ENCODE peak calls at places on chromosome 3, in eight cellular contexts. One of them, this sample, is unnamed.

GRCh38 chr3:134624537-134625287 is 26.1 kb downstream of the KY start:
- DNase-seq in GM06990: no peak
- DNase-seq in CD8-positive, alpha-beta memory T cell: no peak
- DNase-seq in stimulated activated CD4-positive, alpha-beta T cell treated with anti-CD3 and anti-CD28 coated beads, Interleukin-15, amount 100 ng/mL, for 1 hour: no peak
- DNase-seq in MV-4-11: no peak
- DNase-seq in activated CD4-positive, alpha-beta T cell treated with anti-CD3 and anti-CD28 coated beads, Interleukin-2, amount 50 U/mL, for 4 hours: no peak
- DNase-seq in NCI-H1105 treated with DMSO at 0.1 percent for 48 hours: no peak
- DNase-seq in NCI-H774: no peak
- DNase-seq in this sample: no peak

GRCh38 chr3:88433572-88433971 is 283.8 kb downstream of the C3orf38 start:
- DNase-seq in activated CD4-positive, alpha-beta T cell treated with anti-CD3 and anti-CD28 coated beads, Interleukin-2, amount 50 U/mL, for 4 hours: no peak
- DNase-seq in GM06990: peak
- DNase-seq in NCI-H774: no peak
- DNase-seq in MV-4-11: no peak
- DNase-seq in NCI-H1105 treated with DMSO at 0.1 percent for 48 hours: no peak
- DNase-seq in stimulated activated CD4-positive, alpha-beta T cell treated with anti-CD3 and anti-CD28 coated beads, Interleukin-15, amount 100 ng/mL, for 1 hour: no peak
- DNase-seq in CD8-positive, alpha-beta memory T cell: no peak
- DNase-seq in this sample: no peak

GRCh38 chr3:54891540-54891897 is 36.3 kb downstream of the LRTM1 start:
- DNase-seq in CD8-positive, alpha-beta memory T cell: no peak
- DNase-seq in MV-4-11: peak
- DNase-seq in GM06990: no peak
- DNase-seq in NCI-H774: peak
- DNase-seq in NCI-H1105 treated with DMSO at 0.1 percent for 48 hours: no peak
- DNase-seq in activated CD4-positive, alpha-beta T cell treated with anti-CD3 and anti-CD28 coated beads, Interleukin-2, amount 50 U/mL, for 4 hours: no peak
- DNase-seq in stimulated activated CD4-positive, alpha-beta T cell treated with anti-CD3 and anti-CD28 coated beads, Interleukin-15, amount 100 ng/mL, for 1 hour: no peak
- DNase-seq in this sample: peak

GRCh38 chr3:153029350-153029749 is 132.7 kb upstream of the RAP2B start:
- DNase-seq in stimulated activated CD4-positive, alpha-beta T cell treated with anti-CD3 and anti-CD28 coated beads, Interleukin-15, amount 100 ng/mL, for 1 hour: no peak
- DNase-seq in GM06990: no peak
- DNase-seq in NCI-H774: no peak
- DNase-seq in MV-4-11: no peak
- DNase-seq in NCI-H1105 treated with DMSO at 0.1 percent for 48 hours: peak
- DNase-seq in activated CD4-positive, alpha-beta T cell treated with anti-CD3 and anti-CD28 coated beads, Interleukin-2, amount 50 U/mL, for 4 hours: no peak
- DNase-seq in CD8-positive, alpha-beta memory T cell: no peak
- DNase-seq in this sample: no peak

GRCh38 chr3:15499536-15499935 is 22.0 kb downstream of the COLQ start:
- DNase-seq in NCI-H774: no peak
- DNase-seq in CD8-positive, alpha-beta memory T cell: no peak
- DNase-seq in stimulated activated CD4-positive, alpha-beta T cell treated with anti-CD3 and anti-CD28 coated beads, Interleukin-15, amount 100 ng/mL, for 1 hour: no peak
- DNase-seq in GM06990: no peak
- DNase-seq in MV-4-11: no peak
- DNase-seq in NCI-H1105 treated with DMSO at 0.1 percent for 48 hours: no peak
- DNase-seq in activated CD4-positive, alpha-beta T cell treated with anti-CD3 and anti-CD28 coated beads, Interleukin-2, amount 50 U/mL, for 4 hours: no peak
- DNase-seq in this sample: no peak

GRCh38 chr3:122564155-122564912 is at the start of the genes DTX3L and PARP9:
- DNase-seq in CD8-positive, alpha-beta memory T cell: peak
- DNase-seq in NCI-H1105 treated with DMSO at 0.1 percent for 48 hours: peak
- DNase-seq in GM06990: peak
- DNase-seq in MV-4-11: peak
- DNase-seq in activated CD4-positive, alpha-beta T cell treated with anti-CD3 and anti-CD28 coated beads, Interleukin-2, amount 50 U/mL, for 4 hours: peak
- DNase-seq in NCI-H774: peak
- DNase-seq in stimulated activated CD4-positive, alpha-beta T cell treated with anti-CD3 and anti-CD28 coated beads, Interleukin-15, amount 100 ng/mL, for 1 hour: peak
- DNase-seq in this sample: peak

GRCh38 chr3:195119461-195120198 is 151.3 kb downstream of the XXYLT1 start:
- DNase-seq in GM06990: no peak
- DNase-seq in NCI-H1105 treated with DMSO at 0.1 percent for 48 hours: no peak
- DNase-seq in activated CD4-positive, alpha-beta T cell treated with anti-CD3 and anti-CD28 coated beads, Interleukin-2, amount 50 U/mL, for 4 hours: no peak
- DNase-seq in MV-4-11: no peak
- DNase-seq in stimulated activated CD4-positive, alpha-beta T cell treated with anti-CD3 and anti-CD28 coated beads, Interleukin-15, amount 100 ng/mL, for 1 hour: no peak
- DNase-seq in CD8-positive, alpha-beta memory T cell: no peak
- DNase-seq in NCI-H774: no peak
- DNase-seq in this sample: no peak

GRCh38 chr3:136750922-136751258 is 1.3 kb downstream of the STAG1 start:
- DNase-seq in MV-4-11: no peak
- DNase-seq in NCI-H774: no peak
- DNase-seq in activated CD4-positive, alpha-beta T cell treated with anti-CD3 and anti-CD28 coated beads, Interleukin-2, amount 50 U/mL, for 4 hours: no peak
- DNase-seq in NCI-H1105 treated with DMSO at 0.1 percent for 48 hours: no peak
- DNase-seq in stimulated activated CD4-positive, alpha-beta T cell treated with anti-CD3 and anti-CD28 coated beads, Interleukin-15, amount 100 ng/mL, for 1 hour: no peak
- DNase-seq in CD8-positive, alpha-beta memory T cell: no peak
- DNase-seq in GM06990: no peak
- DNase-seq in this sample: no peak

GRCh38 chr3:188465311-188465710 is 311.4 kb downstream of the LPP start:
- DNase-seq in NCI-H1105 treated with DMSO at 0.1 percent for 48 hours: no peak
- DNase-seq in activated CD4-positive, alpha-beta T cell treated with anti-CD3 and anti-CD28 coated beads, Interleukin-2, amount 50 U/mL, for 4 hours: no peak
- DNase-seq in NCI-H774: no peak
- DNase-seq in stimulated activated CD4-positive, alpha-beta T cell treated with anti-CD3 and anti-CD28 coated beads, Interleukin-15, amount 100 ng/mL, for 1 hour: no peak
- DNase-seq in GM06990: no peak
- DNase-seq in MV-4-11: no peak
- DNase-seq in CD8-positive, alpha-beta memory T cell: no peak
- DNase-seq in this sample: no peak

GRCh38 chr3:37536033-37536432 is 325.6 kb upstream of the CTDSPL start:
- DNase-seq in stimulated activated CD4-positive, alpha-beta T cell treated with anti-CD3 and anti-CD28 coated beads, Interleukin-15, amount 100 ng/mL, for 1 hour: no peak
- DNase-seq in activated CD4-positive, alpha-beta T cell treated with anti-CD3 and anti-CD28 coated beads, Interleukin-2, amount 50 U/mL, for 4 hours: no peak
- DNase-seq in MV-4-11: no peak
- DNase-seq in CD8-positive, alpha-beta memory T cell: no peak
- DNase-seq in NCI-H1105 treated with DMSO at 0.1 percent for 48 hours: no peak
- DNase-seq in GM06990: no peak
- DNase-seq in NCI-H774: no peak
- DNase-seq in this sample: no peak

GRCh38 chr3:99515-99914 is 97.0 kb upstream of the CHL1 start:
- DNase-seq in NCI-H774: no peak
- DNase-seq in GM06990: no peak
- DNase-seq in NCI-H1105 treated with DMSO at 0.1 percent for 48 hours: peak
- DNase-seq in activated CD4-positive, alpha-beta T cell treated with anti-CD3 and anti-CD28 coated beads, Interleukin-2, amount 50 U/mL, for 4 hours: no peak
- DNase-seq in stimulated activated CD4-positive, alpha-beta T cell treated with anti-CD3 and anti-CD28 coated beads, Interleukin-15, amount 100 ng/mL, for 1 hour: no peak
- DNase-seq in CD8-positive, alpha-beta memory T cell: no peak
- DNase-seq in MV-4-11: no peak
- DNase-seq in this sample: no peak

GRCh38 chr3:170502297-170502696 is 83.6 kb downstream of the SLC7A14 start:
- DNase-seq in GM06990: no peak
- DNase-seq in MV-4-11: no peak
- DNase-seq in activated CD4-positive, alpha-beta T cell treated with anti-CD3 and anti-CD28 coated beads, Interleukin-2, amount 50 U/mL, for 4 hours: no peak
- DNase-seq in NCI-H774: no peak
- DNase-seq in CD8-positive, alpha-beta memory T cell: no peak
- DNase-seq in stimulated activated CD4-positive, alpha-beta T cell treated with anti-CD3 and anti-CD28 coated beads, Interleukin-15, amount 100 ng/mL, for 1 hour: no peak
- DNase-seq in NCI-H1105 treated with DMSO at 0.1 percent for 48 hours: no peak
- DNase-seq in this sample: no peak

GRCh38 chr3:183303725-183304124 is 50.7 kb downstream of the B3GNT5 start:
- DNase-seq in GM06990: no peak
- DNase-seq in MV-4-11: no peak
- DNase-seq in NCI-H1105 treated with DMSO at 0.1 percent for 48 hours: no peak
- DNase-seq in stimulated activated CD4-positive, alpha-beta T cell treated with anti-CD3 and anti-CD28 coated beads, Interleukin-15, amount 100 ng/mL, for 1 hour: no peak
- DNase-seq in CD8-positive, alpha-beta memory T cell: no peak
- DNase-seq in activated CD4-positive, alpha-beta T cell treated with anti-CD3 and anti-CD28 coated beads, Interleukin-2, amount 50 U/mL, for 4 hours: no peak
- DNase-seq in NCI-H774: no peak
- DNase-seq in this sample: no peak

GRCh38 chr3:124552224-124552623 is 178.0 kb upstream of the UMPS start:
- DNase-seq in NCI-H774: no peak
- DNase-seq in NCI-H1105 treated with DMSO at 0.1 percent for 48 hours: peak
- DNase-seq in MV-4-11: no peak
- DNase-seq in GM06990: no peak
- DNase-seq in stimulated activated CD4-positive, alpha-beta T cell treated with anti-CD3 and anti-CD28 coated beads, Interleukin-15, amount 100 ng/mL, for 1 hour: no peak
- DNase-seq in CD8-positive, alpha-beta memory T cell: no peak
- DNase-seq in activated CD4-positive, alpha-beta T cell treated with anti-CD3 and anti-CD28 coated beads, Interleukin-2, amount 50 U/mL, for 4 hours: no peak
- DNase-seq in this sample: peak

GRCh38 chr3:48697952-48698351 is 12.2 kb upstream of the NCKIPSD start:
- DNase-seq in CD8-positive, alpha-beta memory T cell: no peak
- DNase-seq in MV-4-11: peak
- DNase-seq in NCI-H774: no peak
- DNase-seq in activated CD4-positive, alpha-beta T cell treated with anti-CD3 and anti-CD28 coated beads, Interleukin-2, amount 50 U/mL, for 4 hours: no peak
- DNase-seq in NCI-H1105 treated with DMSO at 0.1 percent for 48 hours: no peak
- DNase-seq in stimulated activated CD4-positive, alpha-beta T cell treated with anti-CD3 and anti-CD28 coated beads, Interleukin-15, amount 100 ng/mL, for 1 hour: no peak
- DNase-seq in GM06990: no peak
- DNase-seq in this sample: no peak

GRCh38 chr3:144369151-144369879 is 397.7 kb downstream of the DIPK2A start:
- DNase-seq in activated CD4-positive, alpha-beta T cell treated with anti-CD3 and anti-CD28 coated beads, Interleukin-2, amount 50 U/mL, for 4 hours: no peak
- DNase-seq in stimulated activated CD4-positive, alpha-beta T cell treated with anti-CD3 and anti-CD28 coated beads, Interleukin-15, amount 100 ng/mL, for 1 hour: no peak
- DNase-seq in NCI-H1105 treated with DMSO at 0.1 percent for 48 hours: peak
- DNase-seq in CD8-positive, alpha-beta memory T cell: no peak
- DNase-seq in MV-4-11: no peak
- DNase-seq in NCI-H774: peak
- DNase-seq in GM06990: no peak
- DNase-seq in this sample: no peak

GRCh38 chr3:40186508-40186907 is 123.0 kb upstream of the EIF1B start:
- DNase-seq in stimulated activated CD4-positive, alpha-beta T cell treated with anti-CD3 and anti-CD28 coated beads, Interleukin-15, amount 100 ng/mL, for 1 hour: no peak
- DNase-seq in CD8-positive, alpha-beta memory T cell: no peak
- DNase-seq in activated CD4-positive, alpha-beta T cell treated with anti-CD3 and anti-CD28 coated beads, Interleukin-2, amount 50 U/mL, for 4 hours: no peak
- DNase-seq in MV-4-11: no peak
- DNase-seq in GM06990: no peak
- DNase-seq in NCI-H774: no peak
- DNase-seq in NCI-H1105 treated with DMSO at 0.1 percent for 48 hours: no peak
- DNase-seq in this sample: no peak

GRCh38 chr3:25831578-25831977 is 41.7 kb downstream of the OXSM start:
- DNase-seq in CD8-positive, alpha-beta memory T cell: no peak
- DNase-seq in stimulated activated CD4-positive, alpha-beta T cell treated with anti-CD3 and anti-CD28 coated beads, Interleukin-15, amount 100 ng/mL, for 1 hour: no peak
- DNase-seq in NCI-H774: no peak
- DNase-seq in GM06990: no peak
- DNase-seq in NCI-H1105 treated with DMSO at 0.1 percent for 48 hours: peak
- DNase-seq in activated CD4-positive, alpha-beta T cell treated with anti-CD3 and anti-CD28 coated beads, Interleukin-2, amount 50 U/mL, for 4 hours: no peak
- DNase-seq in MV-4-11: peak
- DNase-seq in this sample: no peak

GRCh38 chr3:35500641-35501353 is 138.5 kb upstream of the ARPP21 start:
- DNase-seq in MV-4-11: no peak
- DNase-seq in NCI-H774: no peak
- DNase-seq in CD8-positive, alpha-beta memory T cell: no peak
- DNase-seq in GM06990: no peak
- DNase-seq in activated CD4-positive, alpha-beta T cell treated with anti-CD3 and anti-CD28 coated beads, Interleukin-2, amount 50 U/mL, for 4 hours: no peak
- DNase-seq in stimulated activated CD4-positive, alpha-beta T cell treated with anti-CD3 and anti-CD28 coated beads, Interleukin-15, amount 100 ng/mL, for 1 hour: no peak
- DNase-seq in NCI-H1105 treated with DMSO at 0.1 percent for 48 hours: no peak
- DNase-seq in this sample: no peak

GRCh38 chr3:106542101-106542769 is 673.4 kb upstream of the CBLB start:
- DNase-seq in NCI-H1105 treated with DMSO at 0.1 percent for 48 hours: no peak
- DNase-seq in NCI-H774: no peak
- DNase-seq in CD8-positive, alpha-beta memory T cell: no peak
- DNase-seq in stimulated activated CD4-positive, alpha-beta T cell treated with anti-CD3 and anti-CD28 coated beads, Interleukin-15, amount 100 ng/mL, for 1 hour: no peak
- DNase-seq in GM06990: no peak
- DNase-seq in MV-4-11: peak
- DNase-seq in activated CD4-positive, alpha-beta T cell treated with anti-CD3 and anti-CD28 coated beads, Interleukin-2, amount 50 U/mL, for 4 hours: no peak
- DNase-seq in this sample: no peak

GRCh38 chr3:38554127-38554827 is 58.1 kb downstream of the EXOG start:
- DNase-seq in CD8-positive, alpha-beta memory T cell: no peak
- DNase-seq in stimulated activated CD4-positive, alpha-beta T cell treated with anti-CD3 and anti-CD28 coated beads, Interleukin-15, amount 100 ng/mL, for 1 hour: no peak
- DNase-seq in NCI-H774: no peak
- DNase-seq in NCI-H1105 treated with DMSO at 0.1 percent for 48 hours: no peak
- DNase-seq in activated CD4-positive, alpha-beta T cell treated with anti-CD3 and anti-CD28 coated beads, Interleukin-2, amount 50 U/mL, for 4 hours: no peak
- DNase-seq in MV-4-11: no peak
- DNase-seq in GM06990: no peak
- DNase-seq in this sample: no peak

GRCh38 chr3:14234197-14235002 is 55.8 kb downstream of the LSM3 start:
- DNase-seq in NCI-H1105 treated with DMSO at 0.1 percent for 48 hours: no peak
- DNase-seq in GM06990: no peak
- DNase-seq in CD8-positive, alpha-beta memory T cell: no peak
- DNase-seq in MV-4-11: no peak
- DNase-seq in stimulated activated CD4-positive, alpha-beta T cell treated with anti-CD3 and anti-CD28 coated beads, Interleukin-15, amount 100 ng/mL, for 1 hour: no peak
- DNase-seq in NCI-H774: no peak
- DNase-seq in activated CD4-positive, alpha-beta T cell treated with anti-CD3 and anti-CD28 coated beads, Interleukin-2, amount 50 U/mL, for 4 hours: no peak
- DNase-seq in this sample: no peak

GRCh38 chr3:56826831-56827722 is 25.3 kb upstream of the ARHGEF3 start:
- DNase-seq in activated CD4-positive, alpha-beta T cell treated with anti-CD3 and anti-CD28 coated beads, Interleukin-2, amount 50 U/mL, for 4 hours: no peak
- DNase-seq in CD8-positive, alpha-beta memory T cell: no peak
- DNase-seq in NCI-H1105 treated with DMSO at 0.1 percent for 48 hours: no peak
- DNase-seq in MV-4-11: peak
- DNase-seq in stimulated activated CD4-positive, alpha-beta T cell treated with anti-CD3 and anti-CD28 coated beads, Interleukin-15, amount 100 ng/mL, for 1 hour: no peak
- DNase-seq in NCI-H774: no peak
- DNase-seq in GM06990: no peak
- DNase-seq in this sample: no peak

GRCh38 chr3:187104342-187104741 is 35.0 kb downstream of the RPL39L start:
- DNase-seq in NCI-H774: no peak
- DNase-seq in CD8-positive, alpha-beta memory T cell: no peak
- DNase-seq in stimulated activated CD4-positive, alpha-beta T cell treated with anti-CD3 and anti-CD28 coated beads, Interleukin-15, amount 100 ng/mL, for 1 hour: no peak
- DNase-seq in activated CD4-positive, alpha-beta T cell treated with anti-CD3 and anti-CD28 coated beads, Interleukin-2, amount 50 U/mL, for 4 hours: no peak
- DNase-seq in GM06990: no peak
- DNase-seq in MV-4-11: no peak
- DNase-seq in NCI-H1105 treated with DMSO at 0.1 percent for 48 hours: no peak
- DNase-seq in this sample: no peak

GRCh38 chr3:76669305-76669704 is 370.6 kb upstream of the ROBO2 start:
- DNase-seq in CD8-positive, alpha-beta memory T cell: no peak
- DNase-seq in GM06990: no peak
- DNase-seq in NCI-H774: no peak
- DNase-seq in stimulated activated CD4-positive, alpha-beta T cell treated with anti-CD3 and anti-CD28 coated beads, Interleukin-15, amount 100 ng/mL, for 1 hour: no peak
- DNase-seq in activated CD4-positive, alpha-beta T cell treated with anti-CD3 and anti-CD28 coated beads, Interleukin-2, amount 50 U/mL, for 4 hours: no peak
- DNase-seq in NCI-H1105 treated with DMSO at 0.1 percent for 48 hours: no peak
- DNase-seq in MV-4-11: no peak
- DNase-seq in this sample: no peak

GRCh38 chr3:135100349-135100741 is 305.3 kb downstream of the EPHB1 start:
- DNase-seq in activated CD4-positive, alpha-beta T cell treated with anti-CD3 and anti-CD28 coated beads, Interleukin-2, amount 50 U/mL, for 4 hours: no peak
- DNase-seq in NCI-H774: no peak
- DNase-seq in GM06990: no peak
- DNase-seq in CD8-positive, alpha-beta memory T cell: no peak
- DNase-seq in NCI-H1105 treated with DMSO at 0.1 percent for 48 hours: peak
- DNase-seq in MV-4-11: no peak
- DNase-seq in stimulated activated CD4-positive, alpha-beta T cell treated with anti-CD3 and anti-CD28 coated beads, Interleukin-15, amount 100 ng/mL, for 1 hour: no peak
- DNase-seq in this sample: no peak

GRCh38 chr3:43998841-43999805 is 242.6 kb upstream of the TOPAZ1 start:
- DNase-seq in stimulated activated CD4-positive, alpha-beta T cell treated with anti-CD3 and anti-CD28 coated beads, Interleukin-15, amount 100 ng/mL, for 1 hour: no peak
- DNase-seq in CD8-positive, alpha-beta memory T cell: no peak
- DNase-seq in activated CD4-positive, alpha-beta T cell treated with anti-CD3 and anti-CD28 coated beads, Interleukin-2, amount 50 U/mL, for 4 hours: no peak
- DNase-seq in NCI-H774: peak
- DNase-seq in GM06990: peak
- DNase-seq in MV-4-11: no peak
- DNase-seq in NCI-H1105 treated with DMSO at 0.1 percent for 48 hours: peak
- DNase-seq in this sample: no peak

GRCh38 chr3:120780977-120781376 is 38.4 kb downstream of the GTF2E1 start:
- DNase-seq in NCI-H1105 treated with DMSO at 0.1 percent for 48 hours: no peak
- DNase-seq in stimulated activated CD4-positive, alpha-beta T cell treated with anti-CD3 and anti-CD28 coated beads, Interleukin-15, amount 100 ng/mL, for 1 hour: no peak
- DNase-seq in MV-4-11: peak
- DNase-seq in NCI-H774: no peak
- DNase-seq in GM06990: peak
- DNase-seq in activated CD4-positive, alpha-beta T cell treated with anti-CD3 and anti-CD28 coated beads, Interleukin-2, amount 50 U/mL, for 4 hours: no peak
- DNase-seq in CD8-positive, alpha-beta memory T cell: no peak
- DNase-seq in this sample: no peak

GRCh38 chr3:194930439-194931204 is 244.9 kb downstream of the FAM43A start:
- DNase-seq in CD8-positive, alpha-beta memory T cell: no peak
- DNase-seq in MV-4-11: peak
- DNase-seq in NCI-H1105 treated with DMSO at 0.1 percent for 48 hours: no peak
- DNase-seq in GM06990: no peak
- DNase-seq in activated CD4-positive, alpha-beta T cell treated with anti-CD3 and anti-CD28 coated beads, Interleukin-2, amount 50 U/mL, for 4 hours: no peak
- DNase-seq in stimulated activated CD4-positive, alpha-beta T cell treated with anti-CD3 and anti-CD28 coated beads, Interleukin-15, amount 100 ng/mL, for 1 hour: no peak
- DNase-seq in NCI-H774: no peak
- DNase-seq in this sample: no peak

GRCh38 chr3:47425959-47426358 is 45.1 kb downstream of the PTPN23 start:
- DNase-seq in MV-4-11: no peak
- DNase-seq in stimulated activated CD4-positive, alpha-beta T cell treated with anti-CD3 and anti-CD28 coated beads, Interleukin-15, amount 100 ng/mL, for 1 hour: no peak
- DNase-seq in GM06990: no peak
- DNase-seq in activated CD4-positive, alpha-beta T cell treated with anti-CD3 and anti-CD28 coated beads, Interleukin-2, amount 50 U/mL, for 4 hours: no peak
- DNase-seq in NCI-H774: no peak
- DNase-seq in CD8-positive, alpha-beta memory T cell: no peak
- DNase-seq in NCI-H1105 treated with DMSO at 0.1 percent for 48 hours: no peak
- DNase-seq in this sample: no peak

GRCh38 chr3:116524455-116524854 is 79.2 kb upstream of the LSAMP start:
- DNase-seq in MV-4-11: no peak
- DNase-seq in CD8-positive, alpha-beta memory T cell: no peak
- DNase-seq in stimulated activated CD4-positive, alpha-beta T cell treated with anti-CD3 and anti-CD28 coated beads, Interleukin-15, amount 100 ng/mL, for 1 hour: no peak
- DNase-seq in GM06990: no peak
- DNase-seq in NCI-H1105 treated with DMSO at 0.1 percent for 48 hours: no peak
- DNase-seq in activated CD4-positive, alpha-beta T cell treated with anti-CD3 and anti-CD28 coated beads, Interleukin-2, amount 50 U/mL, for 4 hours: no peak
- DNase-seq in NCI-H774: no peak
- DNase-seq in this sample: no peak

GRCh38 chr3:8975081-8976020 is 12.1 kb upstream of the RAD18 start:
- DNase-seq in GM06990: no peak
- DNase-seq in CD8-positive, alpha-beta memory T cell: no peak
- DNase-seq in MV-4-11: no peak
- DNase-seq in activated CD4-positive, alpha-beta T cell treated with anti-CD3 and anti-CD28 coated beads, Interleukin-2, amount 50 U/mL, for 4 hours: no peak
- DNase-seq in NCI-H1105 treated with DMSO at 0.1 percent for 48 hours: no peak
- DNase-seq in stimulated activated CD4-positive, alpha-beta T cell treated with anti-CD3 and anti-CD28 coated beads, Interleukin-15, amount 100 ng/mL, for 1 hour: no peak
- DNase-seq in NCI-H774: no peak
- DNase-seq in this sample: no peak